ENCODE peak calls at places on chromosomes 12 and 14, in five cellular contexts. B is thyroid gland, C is lower lobe of right lung, Y is cardiac muscle cell, Z is fibroblast of lung. I is an unnamed sample.

GRCh38 chr12:50246873-50247612 is 36.3 kb downstream of the LIMA1 start:
- DNase-seq in B (peak; percentile 60), C (no peak), Y (peak; percentile 93), Z (peak; percentile 99), I (no peak)

GRCh38 chr12:65557425-65558167 is 266.7 kb upstream of the HMGA2 start:
- DNase-seq in B (no peak), C (no peak), Y (peak; percentile 54), Z (no peak), I (no peak)

GRCh38 chr12:1347294-1347693 is 247.1 kb downstream of the FBXL14 start:
- DNase-seq in B (no peak), C (no peak), Y (no peak), Z (no peak), I (no peak)

GRCh38 chr14:22598099-22598895 is at the start of gene ABHD4:
- DNase-seq in B (peak; percentile 89), C (peak; percentile 90), Y (peak; percentile 75), Z (peak; percentile 58), I (peak; percentile 93)

GRCh38 chr14:30921305-30921704 is 46.9 kb downstream of the COCH start:
- DNase-seq in B (no peak), C (no peak), Y (peak; percentile 53), Z (no peak), I (no peak)

GRCh38 chr12:121128908-121129704 is 3.6 kb upstream of the P2RX7 start:
- DNase-seq in B (peak; percentile 48), C (peak; percentile 89), Y (peak; percentile 79), Z (peak; percentile 24), I (peak; percentile 89)

GRCh38 chr14:97061198-97061597 is 264.0 kb downstream of the VRK1 start:
- DNase-seq in B (no peak), C (no peak), Y (no peak), Z (no peak), I (no peak)

GRCh38 chr12:25250744-25251730 is at the start of gene KRAS:
- DNase-seq in B (peak; percentile 98), C (peak; percentile 99), Y (peak; percentile 99), Z (peak; percentile 99), I (peak; percentile 99)

GRCh38 chr14:24255438-24255837 is 7.5 kb downstream of the TGM1 start:
- DNase-seq in B (no peak), C (no peak), Y (no peak), Z (no peak), I (no peak)

GRCh38 chr14:22812744-22813143 is 2.5 kb downstream of the SLC7A7 start:
- DNase-seq in B (no peak), C (no peak), Y (no peak), Z (no peak), I (no peak)

GRCh38 chr14:99559286-99559990 is 44.6 kb downstream of the CCDC85C start:
- DNase-seq in B (no peak), C (no peak), Y (peak; percentile 26), Z (peak; percentile 82), I (no peak)

GRCh38 chr12:88922816-88923215 is 342.5 kb upstream of the KITLG start:
- DNase-seq in B (no peak), C (no peak), Y (peak; percentile 13), Z (peak; percentile 40), I (no peak)

GRCh38 chr14:21308479-21309237 is 28.8 kb downstream of the RPGRIP1 start:
- DNase-seq in B (peak; percentile 86), C (peak; percentile 90), Y (peak; percentile 93), Z (peak; percentile 85), I (no peak)

GRCh38 chr12:84996759-84997158 is 39.3 kb downstream of the TSPAN19 start:
- DNase-seq in B (no peak), C (no peak), Y (no peak), Z (no peak), I (no peak)

GRCh38 chr12:92234533-92234932 is 88.9 kb upstream of the BTG1 start:
- DNase-seq in B (no peak), C (no peak), Y (no peak), Z (no peak), I (no peak)

GRCh38 chr12:39272934-39273770 is 169.8 kb downstream of the KIF21A start:
- DNase-seq in B (peak; percentile 24), C (no peak), Y (peak; percentile 59), Z (peak; percentile 39), I (no peak)

GRCh38 chr12:121355818-121356217 is 3.6 kb upstream of the ANAPC5 start:
- DNase-seq in B (no peak), C (no peak), Y (no peak), Z (no peak), I (no peak)

GRCh38 chr12:17928708-17929366 is 161.2 kb downstream of the RERGL start:
- DNase-seq in B (no peak), C (no peak), Y (peak; percentile 4), Z (peak; percentile 84), I (no peak)

GRCh38 chr14:90582166-90582565 is 185.3 kb downstream of the CALM1 start:
- DNase-seq in B (no peak), C (no peak), Y (no peak), Z (no peak), I (no peak)

GRCh38 chr12:38124247-38125012 is 192.1 kb upstream of the ALG10B start:
- DNase-seq in B (no peak), C (no peak), Y (no peak), Z (no peak), I (no peak)

GRCh38 chr12:85633491-85633890 is 202.7 kb downstream of the RASSF9 start:
- DNase-seq in B (no peak), C (no peak), Y (no peak), Z (peak; percentile 4), I (no peak)

GRCh38 chr14:68361231-68361630 is 431.6 kb downstream of the ZFP36L1 start:
- DNase-seq in B (peak; percentile 59), C (no peak), Y (peak; percentile 67), Z (peak; percentile 95), I (no peak)

GRCh38 chr14:39229222-39229543 is 4.5 kb upstream of the MIA2 start:
- DNase-seq in B (no peak), C (no peak), Y (no peak), Z (peak; percentile 11), I (no peak)

GRCh38 chr12:113422030-113422900 is at the start of gene SDSL:
- DNase-seq in B (peak; percentile 84), C (peak; percentile 85), Y (peak; percentile 88), Z (peak; percentile 84), I (peak; percentile 74)

GRCh38 chr14:90603336-90603735 is 206.5 kb downstream of the CALM1 start:
- DNase-seq in B (no peak), C (no peak), Y (no peak), Z (peak; percentile 29), I (no peak)

GRCh38 chr14:49754570-49755097 is 13.3 kb upstream of the KLHDC2 start:
- DNase-seq in B (no peak), C (no peak), Y (no peak), Z (no peak), I (no peak)

GRCh38 chr12:6952860-6953416 is 1.8 kb downstream of the PTPN6 start:
- DNase-seq in B (no peak), C (no peak), Y (no peak), Z (no peak), I (peak; percentile 31)

GRCh38 chr12:96886998-96887677 is 19.9 kb upstream of the NEDD1 start:
- DNase-seq in B (peak; percentile 73), C (no peak), Y (peak; percentile 89), Z (peak; percentile 90), I (no peak)

GRCh38 chr14:30375280-30375892 is 183.6 kb upstream of the G2E3 start:
- DNase-seq in B (peak; percentile 75), C (peak; percentile 55), Y (peak; percentile 64), Z (peak; percentile 33), I (peak; percentile 56)

GRCh38 chr12:48180424-48180823 is 3.0 kb upstream of the CCDC184 start:
- DNase-seq in B (no peak), C (no peak), Y (no peak), Z (no peak), I (no peak)

I was measured in Right ventricle myocardium inferior.